ENCODE peak calls at places on chromosomes 11 and 22, in seven cellular contexts. K is stimulated activated naive B cell treated with anti-CD40 and anti-IgM and Interleukin-4, amounts not matched to agents 10 μg/mL and 1 μg/mL and 100 μg/mL, for 72 hours; O is GM13976; Q is fibroblast of villous mesenchyme; D is NCI-H2171 treated with DMSO at 0.1 percent for 48 hours; I is mucosa of gallbladder; V is adrenal gland. R is an unnamed sample.

GRCh38 chr11:72642815-72643511 is 31.3 kb downstream of the PDE2A start:
- DNase-seq in K (peak; percentile 46), O (peak; percentile 93), Q (peak; percentile 43), D (peak; percentile 68), I (peak; percentile 54), V (peak; percentile 55), R (peak; percentile 37)

GRCh38 chr11:3368199-3368598 is 10.7 kb downstream of the ZNF195 start:
- DNase-seq in K (no peak), O (no peak), Q (no peak), D (no peak), I (no peak), V (no peak), R (no peak)

GRCh38 chr11:86978756-86979608 is 23.8 kb upstream of the FZD4 start:
- DNase-seq in K (no peak), O (peak; percentile 40), Q (peak; percentile 71), D (peak; percentile 2), I (no peak), V (no peak), R (peak; percentile 61)

GRCh38 chr11:70872950-70873735 is 379.2 kb downstream of the SHANK2 start:
- DNase-seq in K (no peak), O (no peak), Q (no peak), D (no peak), I (no peak), V (no peak), R (no peak)

GRCh38 chr11:102807921-102808320 is 10.0 kb upstream of the MMP1 start:
- DNase-seq in K (no peak), O (no peak), Q (no peak), D (no peak), I (peak; percentile 28), V (peak; percentile 18), R (peak; percentile 71)

GRCh38 chr11:44579172-44579804 is 13.8 kb downstream of the CD82 start:
- DNase-seq in K (no peak), O (no peak), Q (no peak), D (no peak), I (no peak), V (no peak), R (no peak)

GRCh38 chr11:1198766-1199688 is 23.8 kb upstream of the MUC5B start:
- DNase-seq in K (no peak), O (no peak), Q (no peak), D (no peak), I (no peak), V (no peak), R (no peak)

GRCh38 chr11:12418019-12418611 is 40.7 kb downstream of the PARVA start:
- DNase-seq in K (no peak), O (no peak), Q (peak; percentile 76), D (no peak), I (no peak), V (no peak), R (no peak)

GRCh38 chr11:62588966-62589637 is 2.2 kb downstream of the TUT1 start:
- DNase-seq in K (no peak), O (no peak), Q (peak; percentile 23), D (peak; percentile 27), I (no peak), V (no peak), R (peak; percentile 48)

GRCh38 chr11:134045799-134046635 is 22.9 kb upstream of the JAM3 start:
- DNase-seq in K (no peak), O (no peak), Q (peak; percentile 31), D (peak; percentile 81), I (no peak), V (no peak), R (no peak)

GRCh38 chr22:50399751-50400331 is 56.7 kb downstream of the PPP6R2 start:
- DNase-seq in K (peak; percentile 12), O (peak; percentile 65), Q (peak; percentile 13), D (no peak), I (no peak), V (peak; percentile 66), R (peak; percentile 22)

GRCh38 chr22:42920101-42920820 is 63.2 kb upstream of the ARFGAP3 start:
- DNase-seq in K (no peak), O (no peak), Q (no peak), D (no peak), I (no peak), V (peak; percentile 56), R (peak; percentile 56)

GRCh38 chr11:41784513-41785335 is 325.3 kb upstream of the LRRC4C start:
- DNase-seq in K (no peak), O (no peak), Q (no peak), D (no peak), I (peak; percentile 50), V (no peak), R (no peak)

GRCh38 chr22:21927174-21927823 is 25.3 kb downstream of the PPM1F start:
- DNase-seq in K (no peak), O (no peak), Q (no peak), D (peak; percentile 42), I (no peak), V (no peak), R (no peak)

GRCh38 chr22:19779685-19780268 is 19.2 kb downstream of the TBX1 start:
- DNase-seq in K (no peak), O (no peak), Q (no peak), D (no peak), I (no peak), V (no peak), R (no peak)

GRCh38 chr11:78179459-78180071 is 8.9 kb downstream of the KCTD21 start:
- DNase-seq in K (no peak), O (no peak), Q (no peak), D (no peak), I (no peak), V (no peak), R (peak; percentile 23)

GRCh38 chr22:26461188-26461810 is 22.3 kb downstream of the HPS4 start:
- DNase-seq in K (no peak), O (peak; percentile 63), Q (peak; percentile 36), D (peak; percentile 35), I (peak; percentile 40), V (peak; percentile 69), R (peak; percentile 25)

GRCh38 chr22:24091551-24092420 is 80.7 kb downstream of the CABIN1 start:
- DNase-seq in K (no peak), O (no peak), Q (no peak), D (no peak), I (no peak), V (peak; percentile 73), R (no peak)

GRCh38 chr22:36194971-36195370 is 6.6 kb downstream of the APOL4 start:
- DNase-seq in K (peak; percentile 20), O (peak; percentile 61), Q (peak; percentile 82), D (peak; percentile 39), I (peak; percentile 67), V (peak; percentile 74), R (peak; percentile 79)

GRCh38 chr11:68028802-68029475 is 1.5 kb upstream of the NDUFS8 start:
- DNase-seq in K (no peak), O (no peak), Q (no peak), D (no peak), I (no peak), V (no peak), R (no peak)

GRCh38 chr22:50035976-50036375 is 22.1 kb downstream of the TTLL8 start:
- DNase-seq in K (no peak), O (no peak), Q (no peak), D (no peak), I (no peak), V (no peak), R (no peak)

GRCh38 chr22:50665212-50665611 is 7.4 kb upstream of the SHANK3 start:
- DNase-seq in K (no peak), O (no peak), Q (no peak), D (no peak), I (no peak), V (no peak), R (no peak)

GRCh38 chr11:70494559-70495350 is 96.4 kb downstream of the CTTN start:
- DNase-seq in K (no peak), O (no peak), Q (no peak), D (no peak), I (no peak), V (no peak), R (no peak)

GRCh38 chr22:29270475-29271271 is 2.6 kb downstream of the EWSR1 start:
- DNase-seq in K (no peak), O (no peak), Q (peak; percentile 72), D (no peak), I (no peak), V (no peak), R (peak; percentile 74)

GRCh38 chr11:973237-973636 is 47.6 kb downstream of the AP2A2 start:
- DNase-seq in K (no peak), O (no peak), Q (no peak), D (no peak), I (no peak), V (no peak), R (no peak)

R was measured in iris pigment epithelial cell.